ENCODE peak calls at places on chromosomes 6 and 20, in nine cellular contexts. One of them, this sample, is unnamed.

GRCh38 chr20:59611286-59611685 is 6.9 kb downstream of the PHACTR3 start:
- DNase-seq in skeletal muscle cell: no peak
- DNase-seq in iPS-NIHi11: no peak
- DNase-seq in WTC11: no peak
- DNase-seq in left ventricle myocardium inferior: peak
- DNase-seq in neuronal stem cell: no peak
- DNase-seq in NCI-H510A treated with DMSO at 0.1 percent for 48 hours: no peak
- DNase-seq in Karpas-422: no peak
- DNase-seq in left colon: no peak
- DNase-seq in this sample: no peak

GRCh38 chr20:48718914-48719578 is 108.8 kb downstream of the PREX1 start:
- DNase-seq in skeletal muscle cell: no peak
- DNase-seq in iPS-NIHi11: no peak
- DNase-seq in WTC11: no peak
- DNase-seq in left ventricle myocardium inferior: no peak
- DNase-seq in neuronal stem cell: no peak
- DNase-seq in NCI-H510A treated with DMSO at 0.1 percent for 48 hours: no peak
- DNase-seq in Karpas-422: no peak
- DNase-seq in left colon: no peak
- DNase-seq in this sample: no peak

GRCh38 chr6:3663081-3663480 is 88.4 kb downstream of the PXDC1 start:
- DNase-seq in skeletal muscle cell: no peak
- DNase-seq in iPS-NIHi11: no peak
- DNase-seq in WTC11: no peak
- DNase-seq in left ventricle myocardium inferior: no peak
- DNase-seq in neuronal stem cell: no peak
- DNase-seq in NCI-H510A treated with DMSO at 0.1 percent for 48 hours: no peak
- DNase-seq in Karpas-422: no peak
- DNase-seq in left colon: no peak
- DNase-seq in this sample: no peak

GRCh38 chr6:3894535-3895302 is 45.5 kb downstream of the FAM50B start:
- DNase-seq in skeletal muscle cell: no peak
- DNase-seq in iPS-NIHi11: no peak
- DNase-seq in WTC11: no peak
- DNase-seq in left ventricle myocardium inferior: no peak
- DNase-seq in neuronal stem cell: no peak
- DNase-seq in NCI-H510A treated with DMSO at 0.1 percent for 48 hours: no peak
- DNase-seq in Karpas-422: no peak
- DNase-seq in left colon: no peak
- DNase-seq in this sample: no peak

GRCh38 chr20:34493646-34494045 is 22.6 kb upstream of the DYNLRB1 start:
- DNase-seq in skeletal muscle cell: no peak
- DNase-seq in iPS-NIHi11: no peak
- DNase-seq in WTC11: no peak
- DNase-seq in left ventricle myocardium inferior: no peak
- DNase-seq in neuronal stem cell: no peak
- DNase-seq in NCI-H510A treated with DMSO at 0.1 percent for 48 hours: no peak
- DNase-seq in Karpas-422: no peak
- DNase-seq in left colon: no peak
- DNase-seq in this sample: no peak

GRCh38 chr6:15242937-15243614 is 2.8 kb upstream of the JARID2 start:
- DNase-seq in skeletal muscle cell: no peak
- DNase-seq in iPS-NIHi11: no peak
- DNase-seq in WTC11: no peak
- DNase-seq in left ventricle myocardium inferior: no peak
- DNase-seq in neuronal stem cell: no peak
- DNase-seq in NCI-H510A treated with DMSO at 0.1 percent for 48 hours: no peak
- DNase-seq in Karpas-422: no peak
- DNase-seq in left colon: no peak
- DNase-seq in this sample: no peak

GRCh38 chr6:138970856-138971425 is 17.1 kb downstream of the REPS1 start:
- DNase-seq in skeletal muscle cell: peak
- DNase-seq in iPS-NIHi11: no peak
- DNase-seq in WTC11: no peak
- DNase-seq in left ventricle myocardium inferior: no peak
- DNase-seq in neuronal stem cell: no peak
- DNase-seq in NCI-H510A treated with DMSO at 0.1 percent for 48 hours: no peak
- DNase-seq in Karpas-422: no peak
- DNase-seq in left colon: no peak
- DNase-seq in this sample: no peak

GRCh38 chr20:21129861-21130260 is 4.0 kb downstream of the KIZ start:
- DNase-seq in skeletal muscle cell: no peak
- DNase-seq in iPS-NIHi11: no peak
- DNase-seq in WTC11: no peak
- DNase-seq in left ventricle myocardium inferior: no peak
- DNase-seq in neuronal stem cell: no peak
- DNase-seq in NCI-H510A treated with DMSO at 0.1 percent for 48 hours: no peak
- DNase-seq in Karpas-422: no peak
- DNase-seq in left colon: no peak
- DNase-seq in this sample: no peak

GRCh38 chr6:91539451-91539850 is 952.6 kb upstream of the MAP3K7 start:
- DNase-seq in skeletal muscle cell: no peak
- DNase-seq in iPS-NIHi11: no peak
- DNase-seq in WTC11: no peak
- DNase-seq in left ventricle myocardium inferior: no peak
- DNase-seq in neuronal stem cell: no peak
- DNase-seq in NCI-H510A treated with DMSO at 0.1 percent for 48 hours: no peak
- DNase-seq in Karpas-422: no peak
- DNase-seq in left colon: no peak
- DNase-seq in this sample: no peak

GRCh38 chr20:35466856-35467255 is 11.5 kb downstream of the CEP250 start:
- DNase-seq in skeletal muscle cell: no peak
- DNase-seq in iPS-NIHi11: no peak
- DNase-seq in WTC11: no peak
- DNase-seq in left ventricle myocardium inferior: no peak
- DNase-seq in neuronal stem cell: no peak
- DNase-seq in NCI-H510A treated with DMSO at 0.1 percent for 48 hours: no peak
- DNase-seq in Karpas-422: no peak
- DNase-seq in left colon: no peak
- DNase-seq in this sample: no peak

GRCh38 chr20:31981784-31982183 is 13.8 kb downstream of the XKR7 start:
- DNase-seq in skeletal muscle cell: no peak
- DNase-seq in iPS-NIHi11: no peak
- DNase-seq in WTC11: no peak
- DNase-seq in left ventricle myocardium inferior: no peak
- DNase-seq in neuronal stem cell: no peak
- DNase-seq in NCI-H510A treated with DMSO at 0.1 percent for 48 hours: no peak
- DNase-seq in Karpas-422: no peak
- DNase-seq in left colon: no peak
- DNase-seq in this sample: no peak